ENCODE peak calls at places on chromosome 5, in nine cellular contexts. F is CD8-positive, alpha-beta T cell; Z is activated B cell treated with CpG ODN at 0.5 μM for 24 hours; R is glutamatergic neuron; S is A673; Q is neural crest cell; P is WTC11; U is IMR-90; K is Calu3. C is an unnamed sample.

GRCh38 chr5:119338326-119338957 is 17.4 kb upstream of the TNFAIP8 start:
- DNase-seq in K (no peak), U (no peak), Z (no peak), F (no peak), R (no peak), Q (no peak), S (no peak), P (no peak), C (no peak)

GRCh38 chr5:87114631-87115030 is 153.1 kb upstream of the RASA1 start:
- DNase-seq in Q (no peak), S (no peak), P (no peak), Z (no peak), K (peak), U (no peak), F (no peak), R (no peak), C (no peak)

GRCh38 chr5:134873494-134873893 is 677 bp upstream of the TXNDC15 start:
- DNase-seq in P (no peak), Q (no peak), S (peak), K (no peak), R (no peak), Z (no peak), U (no peak), F (peak), C (no peak)

GRCh38 chr5:56328753-56329560 is 95.8 kb upstream of the ANKRD55 start:
- DNase-seq in F (peak), Z (no peak), S (no peak), K (peak), P (no peak), R (no peak), Q (no peak), U (peak), C (no peak)

GRCh38 chr5:31232273-31232888 is 38.9 kb downstream of the CDH6 start:
- DNase-seq in P (peak), K (peak), U (peak), F (no peak), R (no peak), Z (no peak), Q (peak), S (peak), C (no peak)

GRCh38 chr5:129904102-129904666 is at the start of gene CHSY3:
- DNase-seq in F (peak), P (peak), U (peak), R (peak), S (peak), Q (peak), Z (no peak), K (peak), C (peak)

GRCh38 chr5:59813761-59814562 is 79.6 kb downstream of the PDE4D start:
- DNase-seq in F (no peak), Q (peak), R (peak), K (peak), U (peak), S (peak), Z (no peak), P (peak), C (no peak)

GRCh38 chr5:14405267-14405666 is 176.3 kb upstream of the OTULINL start:
- DNase-seq in Z (no peak), F (no peak), S (no peak), R (no peak), P (peak), U (no peak), K (no peak), Q (no peak), C (no peak)

GRCh38 chr5:116137544-116138378 is 52.9 kb downstream of the COMMD10 start:
- DNase-seq in U (peak), K (peak), P (no peak), S (peak), F (no peak), R (no peak), Z (no peak), Q (peak), C (no peak)

GRCh38 chr5:56195016-56195415 is 38.1 kb downstream of the ANKRD55 start:
- DNase-seq in F (no peak), Q (no peak), P (no peak), K (no peak), U (no peak), Z (no peak), S (no peak), R (no peak), C (no peak)

GRCh38 chr5:94891565-94892362 is 273.3 kb downstream of the SLF1 start:
- DNase-seq in P (no peak), F (no peak), R (no peak), Z (no peak), S (no peak), U (no peak), K (no peak), Q (no peak), C (no peak)

GRCh38 chr5:86461169-86461956 is 156.4 kb upstream of the COX7C start:
- DNase-seq in Q (no peak), Z (no peak), U (no peak), S (no peak), F (no peak), K (peak), R (no peak), P (no peak), C (no peak)

GRCh38 chr5:18772475-18772874 is 1138.2 kb downstream of the TAF11L14 start:
- DNase-seq in U (no peak), F (no peak), K (peak), R (no peak), P (no peak), Q (no peak), Z (no peak), S (no peak), C (no peak)

GRCh38 chr5:146564036-146564762 is 48.2 kb upstream of the GPR151 start:
- DNase-seq in R (no peak), Z (no peak), P (no peak), K (peak), S (no peak), Q (no peak), U (no peak), F (no peak), C (no peak)

GRCh38 chr5:37839441-37840035 is 303 bp downstream of the GDNF start:
- DNase-seq in Q (peak), U (peak), Z (no peak), S (peak), P (peak), F (no peak), R (peak), K (peak), C (peak)

GRCh38 chr5:93831449-93831848 is 90.0 kb upstream of the POU5F2 start:
- DNase-seq in P (no peak), R (no peak), F (no peak), S (peak), K (no peak), U (peak), Q (no peak), Z (no peak), C (no peak)

GRCh38 chr5:26388946-26389345 is 649.4 kb downstream of the CDH9 start:
- DNase-seq in R (no peak), K (no peak), F (no peak), Q (no peak), U (no peak), Z (no peak), S (peak), P (no peak), C (no peak)

GRCh38 chr5:123364443-123364842 is 58.8 kb downstream of the CEP120 start:
- DNase-seq in Z (no peak), S (no peak), R (no peak), F (no peak), K (no peak), Q (no peak), U (peak), P (no peak), C (no peak)

GRCh38 chr5:145237843-145238242 is 597.3 kb downstream of the PRELID2 start:
- DNase-seq in K (peak), Z (no peak), U (peak), S (peak), Q (peak), P (peak), R (peak), F (no peak), C (no peak)

GRCh38 chr5:180816608-180817534 is 14.3 kb upstream of the MGAT1 start:
- DNase-seq in S (no peak), Q (no peak), P (no peak), F (no peak), R (no peak), U (peak), K (no peak), Z (no peak), C (no peak)

GRCh38 chr5:133471699-133472098 is 140.6 kb downstream of the FSTL4 start:
- DNase-seq in P (no peak), R (no peak), K (no peak), U (no peak), Q (no peak), S (no peak), F (no peak), Z (no peak), C (no peak)

GRCh38 chr5:173644700-173645436 is 28.4 kb upstream of the BOD1 start:
- DNase-seq in P (no peak), Q (no peak), U (no peak), Z (no peak), R (no peak), K (no peak), S (no peak), F (no peak), C (no peak)

GRCh38 chr5:126676195-126676624 is 75.5 kb downstream of the PHAX start:
- DNase-seq in Z (peak), K (peak), R (peak), F (peak), S (peak), P (peak), Q (peak), U (peak), C (no peak)

GRCh38 chr5:131541071-131541470 is 94.0 kb downstream of the RAPGEF6 start:
- DNase-seq in S (peak), Z (no peak), U (peak), F (no peak), Q (no peak), R (no peak), P (no peak), K (no peak), C (no peak)

GRCh38 chr5:13591621-13592020 is 352.9 kb downstream of the DNAH5 start:
- DNase-seq in F (no peak), R (no peak), S (no peak), P (no peak), Q (no peak), U (peak), K (peak), Z (no peak), C (no peak)

DNA sequence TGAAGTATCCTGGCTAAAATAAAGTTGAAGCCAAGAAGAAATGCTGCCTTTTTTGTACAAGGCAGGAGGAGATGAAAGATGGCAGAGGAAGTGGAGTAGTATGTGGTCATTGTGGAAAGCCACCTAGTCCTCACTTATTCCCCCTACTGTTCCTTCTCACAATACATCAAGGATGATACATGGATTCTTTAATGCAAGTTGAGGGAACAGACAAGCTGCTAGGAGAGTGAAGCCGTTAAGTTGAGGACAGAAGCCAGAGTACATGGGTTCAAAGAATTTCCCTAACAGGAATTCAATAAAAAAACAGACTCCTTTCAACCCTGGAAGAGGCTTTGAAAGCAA is 73.8 kb downstream of the MRPS27 start:
- DNase-seq in F (no peak), U (no peak), K (no peak), S (peak), Z (no peak), P (no peak), Q (no peak), R (no peak), C (no peak)
- TF ChIP-seq CTCF in F (no peak), U (no peak), K (no peak), S (peak), Z (no peak), P (no peak), Q (no peak), R (no peak), C (no peak)

DNA sequence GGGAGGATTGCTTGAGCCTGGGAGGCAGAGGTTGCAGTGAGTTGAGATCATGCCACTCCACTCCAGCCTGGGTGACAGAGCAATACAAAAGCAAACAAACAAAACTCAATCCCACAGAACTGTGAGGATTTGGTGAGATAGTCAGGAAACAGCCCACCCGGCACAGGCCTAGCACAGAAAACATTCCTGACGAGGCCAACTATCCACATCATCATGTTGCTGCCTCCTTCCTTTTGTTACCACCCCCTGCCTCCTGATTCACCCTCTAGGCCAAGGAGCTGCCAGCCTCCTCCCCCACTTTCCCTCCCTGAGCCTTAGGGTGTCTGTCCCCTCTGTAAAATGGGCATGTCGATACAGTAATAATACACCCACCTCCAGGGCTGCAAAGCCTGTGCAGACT is 39.0 kb downstream of the STK10 start:
- DNase-seq in P (no peak), Q (no peak), R (no peak), U (peak), K (no peak), Z (no peak), S (no peak), F (no peak), C (no peak)
- TF ChIP-seq CTCF in P (no peak), Q (no peak), R (no peak), U (no peak), K (no peak), Z (no peak), S (no peak), F (no peak), C (no peak)

GRCh38 chr5:177390363-177391300 is 6.4 kb downstream of the SLC34A1 start:
- DNase-seq in P (peak), K (peak), S (peak), Q (peak), R (peak), F (peak), U (peak), Z (peak), C (peak)
- TF ChIP-seq CTCF in P (peak), K (peak), S (peak), Q (peak), R (peak), F (peak), U (peak), Z (peak), C (peak)

GRCh38 chr5:2685651-2686050 is 65.8 kb downstream of the IRX2 start:
- DNase-seq in K (no peak), Q (no peak), R (no peak), S (no peak), P (no peak), U (peak), Z (no peak), F (no peak), C (no peak)

GRCh38 chr5:2687746-2688145 is 63.7 kb downstream of the IRX2 start:
- DNase-seq in S (no peak), Z (no peak), F (no peak), K (no peak), U (no peak), R (no peak), P (no peak), Q (no peak), C (no peak)

GRCh38 chr5:2688586-2688985 is 62.9 kb downstream of the IRX2 start:
- DNase-seq in S (no peak), R (no peak), K (no peak), U (no peak), P (no peak), Z (no peak), Q (no peak), F (no peak), C (no peak)

GRCh38 chr5:2686296-2686695 is 65.2 kb downstream of the IRX2 start:
- DNase-seq in F (no peak), K (no peak), U (no peak), Z (no peak), S (no peak), P (no peak), R (no peak), Q (no peak), C (no peak)

GRCh38 chr5:2686725-2687124 is 64.8 kb downstream of the IRX2 start:
- DNase-seq in P (peak), U (no peak), R (no peak), K (no peak), Q (no peak), S (no peak), F (no peak), Z (no peak), C (no peak)
- TF ChIP-seq CTCF in P (no peak), U (no peak), R (no peak), K (no peak), Q (no peak), S (no peak), F (no peak), Z (no peak), C (no peak)

C was measured in type B pancreatic cell.